ENCODE peak calls at places on chromosomes 7 and 10, in six cellular contexts. U is body of pancreas, Q is small intestine, B is renal cortical epithelial cell, P is endothelial cell, N is SW480. Y is an unnamed sample.

GRCh38 chr10:107898392-107898791 is 733.9 kb upstream of the SORCS1 start:
- DNase-seq in U (no peak), Q (no peak), B (no peak), P (no peak), N (no peak), Y (no peak)

GRCh38 chr10:34405611-34406462 is 409.3 kb downstream of the PARD3 start:
- DNase-seq in U (no peak), Q (peak), B (peak), P (no peak), N (peak), Y (no peak)

GRCh38 chr7:117399820-117400422 is 27.4 kb downstream of the ASZ1 start:
- DNase-seq in U (no peak), Q (peak), B (peak), P (no peak), N (peak), Y (no peak)

GRCh38 chr10:822661-823367 is 108.7 kb downstream of the LARP4B start:
- DNase-seq in U (no peak), Q (no peak), B (no peak), P (no peak), N (no peak), Y (no peak)

GRCh38 chr7:143979999-143980398 is 20.1 kb upstream of the OR6B1 start:
- DNase-seq in U (peak), Q (no peak), B (no peak), P (no peak), N (no peak), Y (no peak)

GRCh38 chr10:132883391-132883881 is 58.9 kb downstream of the CFAP46 start:
- DNase-seq in U (no peak), Q (no peak), B (no peak), P (no peak), N (peak), Y (peak)

GRCh38 chr10:34904191-34904590 is 89.1 kb upstream of the PARD3 start:
- DNase-seq in U (no peak), Q (peak), B (no peak), P (no peak), N (peak), Y (no peak)

GRCh38 chr7:115499966-115500365 is 530.6 kb downstream of the TFEC start:
- DNase-seq in U (no peak), Q (no peak), B (no peak), P (no peak), N (no peak), Y (no peak)

GRCh38 chr7:26500749-26501352 is 209.2 kb downstream of the SNX10 start:
- DNase-seq in U (no peak), Q (no peak), B (peak), P (no peak), N (peak), Y (no peak)

GRCh38 chr10:129852829-129853228 is 111.2 kb downstream of the EBF3 start:
- DNase-seq in U (no peak), Q (no peak), B (no peak), P (no peak), N (no peak), Y (peak)

GRCh38 chr7:101164071-101164840 is 1.1 kb downstream of the VGF start:
- DNase-seq in U (peak), Q (no peak), B (no peak), P (peak), N (peak), Y (no peak)

GRCh38 chr7:85681241-85681640 is 494.4 kb upstream of the SEMA3D start:
- DNase-seq in U (no peak), Q (no peak), B (no peak), P (no peak), N (no peak), Y (no peak)

GRCh38 chr10:5282137-5282536 is 82.6 kb upstream of the UCN3 start:
- DNase-seq in U (no peak), Q (no peak), B (no peak), P (no peak), N (no peak), Y (no peak)

GRCh38 chr7:51000956-51001355 is 218.3 kb upstream of the GRB10 start:
- DNase-seq in U (no peak), Q (peak), B (peak), P (no peak), N (peak), Y (no peak)